ENCODE peak calls at places on chromosomes 13 and 19, in seven cellular contexts. One of them, this sample, is unnamed.

GRCh38 chr13:75432811-75433244 is 49.1 kb downstream of the TBC1D4 start:
- DNase-seq in lower lobe of right lung: no peak
- DNase-seq in MCF 10A: no peak
- DNase-seq in mucosa of descending colon: no peak
- DNase-seq in NCI-H187 treated with DMSO at 0.1 percent for 48 hours: no peak
- DNase-seq in epithelial cell of proximal tubule: no peak
- DNase-seq in NCI-H1694 treated with DMSO at 0.1 percent for 48 hours: no peak
- DNase-seq in this sample: no peak

GRCh38 chr19:482186-483041 is 13.9 kb upstream of the MADCAM1 start:
- DNase-seq in lower lobe of right lung: no peak
- DNase-seq in MCF 10A: no peak
- DNase-seq in mucosa of descending colon: peak
- DNase-seq in NCI-H187 treated with DMSO at 0.1 percent for 48 hours: no peak
- DNase-seq in epithelial cell of proximal tubule: no peak
- DNase-seq in NCI-H1694 treated with DMSO at 0.1 percent for 48 hours: no peak
- DNase-seq in this sample: no peak

GRCh38 chr13:30864352-30865130 is 41.5 kb upstream of the MEDAG start:
- DNase-seq in lower lobe of right lung: no peak
- DNase-seq in MCF 10A: no peak
- DNase-seq in mucosa of descending colon: no peak
- DNase-seq in NCI-H187 treated with DMSO at 0.1 percent for 48 hours: no peak
- DNase-seq in epithelial cell of proximal tubule: no peak
- DNase-seq in NCI-H1694 treated with DMSO at 0.1 percent for 48 hours: peak
- DNase-seq in this sample: no peak

GRCh38 chr19:54469496-54469934 is 3.6 kb downstream of the CDC42EP5 start:
- DNase-seq in lower lobe of right lung: peak
- DNase-seq in MCF 10A: no peak
- DNase-seq in mucosa of descending colon: peak
- DNase-seq in NCI-H187 treated with DMSO at 0.1 percent for 48 hours: no peak
- DNase-seq in epithelial cell of proximal tubule: no peak
- DNase-seq in NCI-H1694 treated with DMSO at 0.1 percent for 48 hours: no peak
- DNase-seq in this sample: peak

GRCh38 chr13:39856714-39857113 is 201.3 kb downstream of the COG6 start:
- DNase-seq in lower lobe of right lung: no peak
- DNase-seq in MCF 10A: no peak
- DNase-seq in mucosa of descending colon: no peak
- DNase-seq in NCI-H187 treated with DMSO at 0.1 percent for 48 hours: no peak
- DNase-seq in epithelial cell of proximal tubule: no peak
- DNase-seq in NCI-H1694 treated with DMSO at 0.1 percent for 48 hours: no peak
- DNase-seq in this sample: no peak

GRCh38 chr13:50127017-50127725 is 111.9 kb downstream of the KCNRG start:
- DNase-seq in lower lobe of right lung: peak
- DNase-seq in MCF 10A: no peak
- DNase-seq in mucosa of descending colon: peak
- DNase-seq in NCI-H187 treated with DMSO at 0.1 percent for 48 hours: no peak
- DNase-seq in epithelial cell of proximal tubule: no peak
- DNase-seq in NCI-H1694 treated with DMSO at 0.1 percent for 48 hours: no peak
- DNase-seq in this sample: no peak

GRCh38 chr13:94419304-94419943 is 60.1 kb downstream of the DCT start:
- DNase-seq in lower lobe of right lung: no peak
- DNase-seq in MCF 10A: peak
- DNase-seq in mucosa of descending colon: no peak
- DNase-seq in NCI-H187 treated with DMSO at 0.1 percent for 48 hours: no peak
- DNase-seq in epithelial cell of proximal tubule: no peak
- DNase-seq in NCI-H1694 treated with DMSO at 0.1 percent for 48 hours: no peak
- DNase-seq in this sample: no peak

GRCh38 chr19:38319421-38320258 is at the start of gene KCNK6:
- DNase-seq in lower lobe of right lung: peak
- DNase-seq in MCF 10A: no peak
- DNase-seq in mucosa of descending colon: peak
- DNase-seq in NCI-H187 treated with DMSO at 0.1 percent for 48 hours: no peak
- DNase-seq in epithelial cell of proximal tubule: no peak
- DNase-seq in NCI-H1694 treated with DMSO at 0.1 percent for 48 hours: no peak
- DNase-seq in this sample: no peak

GRCh38 chr13:109737606-109738005 is 48.8 kb downstream of the IRS2 start:
- DNase-seq in lower lobe of right lung: no peak
- DNase-seq in MCF 10A: peak
- DNase-seq in mucosa of descending colon: no peak
- DNase-seq in NCI-H187 treated with DMSO at 0.1 percent for 48 hours: no peak
- DNase-seq in epithelial cell of proximal tubule: no peak
- DNase-seq in NCI-H1694 treated with DMSO at 0.1 percent for 48 hours: no peak
- DNase-seq in this sample: no peak

GRCh38 chr13:51628059-51628852 is 44.0 kb downstream of the WDFY2 start:
- DNase-seq in lower lobe of right lung: no peak
- DNase-seq in MCF 10A: no peak
- DNase-seq in mucosa of descending colon: no peak
- DNase-seq in NCI-H187 treated with DMSO at 0.1 percent for 48 hours: no peak
- DNase-seq in epithelial cell of proximal tubule: no peak
- DNase-seq in NCI-H1694 treated with DMSO at 0.1 percent for 48 hours: no peak
- DNase-seq in this sample: no peak

GRCh38 chr13:19596960-19597361 is 35.6 kb upstream of the TPTE2 start:
- DNase-seq in lower lobe of right lung: no peak
- DNase-seq in MCF 10A: peak
- DNase-seq in mucosa of descending colon: no peak
- DNase-seq in NCI-H187 treated with DMSO at 0.1 percent for 48 hours: no peak
- DNase-seq in epithelial cell of proximal tubule: peak
- DNase-seq in NCI-H1694 treated with DMSO at 0.1 percent for 48 hours: no peak
- DNase-seq in this sample: no peak

GRCh38 chr13:112346173-112346898 is 29.8 kb upstream of the SPACA7 start:
- DNase-seq in lower lobe of right lung: no peak
- DNase-seq in MCF 10A: no peak
- DNase-seq in mucosa of descending colon: no peak
- DNase-seq in NCI-H187 treated with DMSO at 0.1 percent for 48 hours: peak
- DNase-seq in epithelial cell of proximal tubule: no peak
- DNase-seq in NCI-H1694 treated with DMSO at 0.1 percent for 48 hours: no peak
- DNase-seq in this sample: peak

GRCh38 chr13:36108342-36108741 is 22.8 kb downstream of the DCLK1 start:
- DNase-seq in lower lobe of right lung: no peak
- DNase-seq in MCF 10A: no peak
- DNase-seq in mucosa of descending colon: no peak
- DNase-seq in NCI-H187 treated with DMSO at 0.1 percent for 48 hours: no peak
- DNase-seq in epithelial cell of proximal tubule: no peak
- DNase-seq in NCI-H1694 treated with DMSO at 0.1 percent for 48 hours: no peak
- DNase-seq in this sample: no peak

GRCh38 chr19:16429066-16429758 is 42.6 kb downstream of the EPS15L1 start:
- DNase-seq in lower lobe of right lung: peak
- DNase-seq in MCF 10A: peak
- DNase-seq in mucosa of descending colon: no peak
- DNase-seq in NCI-H187 treated with DMSO at 0.1 percent for 48 hours: no peak
- DNase-seq in epithelial cell of proximal tubule: no peak
- DNase-seq in NCI-H1694 treated with DMSO at 0.1 percent for 48 hours: peak
- DNase-seq in this sample: peak

GRCh38 chr13:67493835-67494234 is 263.7 kb upstream of the PCDH9 start:
- DNase-seq in lower lobe of right lung: no peak
- DNase-seq in MCF 10A: no peak
- DNase-seq in mucosa of descending colon: no peak
- DNase-seq in NCI-H187 treated with DMSO at 0.1 percent for 48 hours: no peak
- DNase-seq in epithelial cell of proximal tubule: no peak
- DNase-seq in NCI-H1694 treated with DMSO at 0.1 percent for 48 hours: no peak
- DNase-seq in this sample: no peak

GRCh38 chr19:37583340-37583739 is 11.3 kb downstream of the ZNF571 start:
- DNase-seq in lower lobe of right lung: no peak
- DNase-seq in MCF 10A: no peak
- DNase-seq in mucosa of descending colon: no peak
- DNase-seq in NCI-H187 treated with DMSO at 0.1 percent for 48 hours: no peak
- DNase-seq in epithelial cell of proximal tubule: no peak
- DNase-seq in NCI-H1694 treated with DMSO at 0.1 percent for 48 hours: no peak
- DNase-seq in this sample: no peak

GRCh38 chr19:11420894-11421606 is 1.9 kb upstream of the RGL3 start:
- DNase-seq in lower lobe of right lung: no peak
- DNase-seq in MCF 10A: no peak
- DNase-seq in mucosa of descending colon: no peak
- DNase-seq in NCI-H187 treated with DMSO at 0.1 percent for 48 hours: no peak
- DNase-seq in epithelial cell of proximal tubule: no peak
- DNase-seq in NCI-H1694 treated with DMSO at 0.1 percent for 48 hours: no peak
- DNase-seq in this sample: no peak

GRCh38 chr13:77026255-77026782 is 640 bp downstream of the FBXL3 start:
- DNase-seq in lower lobe of right lung: peak
- DNase-seq in MCF 10A: peak
- DNase-seq in mucosa of descending colon: peak
- DNase-seq in NCI-H187 treated with DMSO at 0.1 percent for 48 hours: no peak
- DNase-seq in epithelial cell of proximal tubule: no peak
- DNase-seq in NCI-H1694 treated with DMSO at 0.1 percent for 48 hours: peak
- DNase-seq in this sample: peak

GRCh38 chr13:96041326-96042092 is 11.7 kb downstream of the UGGT2 start:
- DNase-seq in lower lobe of right lung: no peak
- DNase-seq in MCF 10A: no peak
- DNase-seq in mucosa of descending colon: no peak
- DNase-seq in NCI-H187 treated with DMSO at 0.1 percent for 48 hours: no peak
- DNase-seq in epithelial cell of proximal tubule: no peak
- DNase-seq in NCI-H1694 treated with DMSO at 0.1 percent for 48 hours: no peak
- DNase-seq in this sample: no peak

GRCh38 chr19:35332817-35333216 is 3.8 kb downstream of the CD22 start:
- DNase-seq in lower lobe of right lung: no peak
- DNase-seq in MCF 10A: no peak
- DNase-seq in mucosa of descending colon: peak
- DNase-seq in NCI-H187 treated with DMSO at 0.1 percent for 48 hours: no peak
- DNase-seq in epithelial cell of proximal tubule: no peak
- DNase-seq in NCI-H1694 treated with DMSO at 0.1 percent for 48 hours: no peak
- DNase-seq in this sample: no peak

GRCh38 chr13:77674802-77675201 is 22.7 kb upstream of the SLAIN1 start:
- DNase-seq in lower lobe of right lung: no peak
- DNase-seq in MCF 10A: no peak
- DNase-seq in mucosa of descending colon: no peak
- DNase-seq in NCI-H187 treated with DMSO at 0.1 percent for 48 hours: no peak
- DNase-seq in epithelial cell of proximal tubule: no peak
- DNase-seq in NCI-H1694 treated with DMSO at 0.1 percent for 48 hours: no peak
- DNase-seq in this sample: no peak

GRCh38 chr13:72379581-72379980 is 347.8 kb downstream of the MZT1 start:
- DNase-seq in lower lobe of right lung: no peak
- DNase-seq in MCF 10A: no peak
- DNase-seq in mucosa of descending colon: no peak
- DNase-seq in NCI-H187 treated with DMSO at 0.1 percent for 48 hours: no peak
- DNase-seq in epithelial cell of proximal tubule: no peak
- DNase-seq in NCI-H1694 treated with DMSO at 0.1 percent for 48 hours: no peak
- DNase-seq in this sample: no peak

GRCh38 chr19:10514211-10515145 is 2.8 kb downstream of the S1PR5 start:
- DNase-seq in lower lobe of right lung: no peak
- DNase-seq in MCF 10A: no peak
- DNase-seq in mucosa of descending colon: no peak
- DNase-seq in NCI-H187 treated with DMSO at 0.1 percent for 48 hours: no peak
- DNase-seq in epithelial cell of proximal tubule: no peak
- DNase-seq in NCI-H1694 treated with DMSO at 0.1 percent for 48 hours: no peak
- DNase-seq in this sample: no peak

GRCh38 chr13:45328661-45329105 is 12.3 kb downstream of the TPT1 start:
- DNase-seq in lower lobe of right lung: no peak
- DNase-seq in MCF 10A: no peak
- DNase-seq in mucosa of descending colon: no peak
- DNase-seq in NCI-H187 treated with DMSO at 0.1 percent for 48 hours: no peak
- DNase-seq in epithelial cell of proximal tubule: no peak
- DNase-seq in NCI-H1694 treated with DMSO at 0.1 percent for 48 hours: no peak
- DNase-seq in this sample: no peak

GRCh38 chr19:17777840-17778620 is 16.9 kb upstream of the B3GNT3 start:
- DNase-seq in lower lobe of right lung: peak
- DNase-seq in MCF 10A: peak
- DNase-seq in mucosa of descending colon: peak
- DNase-seq in NCI-H187 treated with DMSO at 0.1 percent for 48 hours: no peak
- DNase-seq in epithelial cell of proximal tubule: no peak
- DNase-seq in NCI-H1694 treated with DMSO at 0.1 percent for 48 hours: no peak
- DNase-seq in this sample: peak

GRCh38 chr13:107144432-107144831 is 576.5 kb upstream of the ARGLU1 start:
- DNase-seq in lower lobe of right lung: no peak
- DNase-seq in MCF 10A: peak
- DNase-seq in mucosa of descending colon: no peak
- DNase-seq in NCI-H187 treated with DMSO at 0.1 percent for 48 hours: no peak
- DNase-seq in epithelial cell of proximal tubule: no peak
- DNase-seq in NCI-H1694 treated with DMSO at 0.1 percent for 48 hours: peak
- DNase-seq in this sample: no peak

GRCh38 chr19:9673912-9674668 is 810 bp downstream of the ZNF562 start:
- DNase-seq in lower lobe of right lung: no peak
- DNase-seq in MCF 10A: peak
- DNase-seq in mucosa of descending colon: no peak
- DNase-seq in NCI-H187 treated with DMSO at 0.1 percent for 48 hours: no peak
- DNase-seq in epithelial cell of proximal tubule: no peak
- DNase-seq in NCI-H1694 treated with DMSO at 0.1 percent for 48 hours: no peak
- DNase-seq in this sample: no peak

GRCh38 chr13:97559030-97559429 is 125.1 kb downstream of the RAP2A start:
- DNase-seq in lower lobe of right lung: no peak
- DNase-seq in MCF 10A: peak
- DNase-seq in mucosa of descending colon: no peak
- DNase-seq in NCI-H187 treated with DMSO at 0.1 percent for 48 hours: no peak
- DNase-seq in epithelial cell of proximal tubule: no peak
- DNase-seq in NCI-H1694 treated with DMSO at 0.1 percent for 48 hours: no peak
- DNase-seq in this sample: no peak

GRCh38 chr13:83881031-83881727 is 1.1 kb downstream of the SLITRK1 start:
- DNase-seq in lower lobe of right lung: no peak
- DNase-seq in MCF 10A: no peak
- DNase-seq in mucosa of descending colon: no peak
- DNase-seq in NCI-H187 treated with DMSO at 0.1 percent for 48 hours: no peak
- DNase-seq in epithelial cell of proximal tubule: no peak
- DNase-seq in NCI-H1694 treated with DMSO at 0.1 percent for 48 hours: no peak
- DNase-seq in this sample: no peak

GRCh38 chr13:26719356-26719945 is 41.1 kb downstream of the GPR12 start:
- DNase-seq in lower lobe of right lung: no peak
- DNase-seq in MCF 10A: peak
- DNase-seq in mucosa of descending colon: no peak
- DNase-seq in NCI-H187 treated with DMSO at 0.1 percent for 48 hours: no peak
- DNase-seq in epithelial cell of proximal tubule: no peak
- DNase-seq in NCI-H1694 treated with DMSO at 0.1 percent for 48 hours: peak
- DNase-seq in this sample: peak

GRCh38 chr19:41175825-41176734 is 16.9 kb upstream of the CYP2S1 start:
- DNase-seq in lower lobe of right lung: peak
- DNase-seq in MCF 10A: peak
- DNase-seq in mucosa of descending colon: peak
- DNase-seq in NCI-H187 treated with DMSO at 0.1 percent for 48 hours: no peak
- DNase-seq in epithelial cell of proximal tubule: peak
- DNase-seq in NCI-H1694 treated with DMSO at 0.1 percent for 48 hours: no peak
- DNase-seq in this sample: no peak

GRCh38 chr13:98171806-98172569 is 5.1 kb downstream of the RNF113B start:
- DNase-seq in lower lobe of right lung: no peak
- DNase-seq in MCF 10A: no peak
- DNase-seq in mucosa of descending colon: no peak
- DNase-seq in NCI-H187 treated with DMSO at 0.1 percent for 48 hours: no peak
- DNase-seq in epithelial cell of proximal tubule: no peak
- DNase-seq in NCI-H1694 treated with DMSO at 0.1 percent for 48 hours: no peak
- DNase-seq in this sample: no peak

GRCh38 chr13:110352735-110353134 is 45.7 kb downstream of the COL4A2 start:
- DNase-seq in lower lobe of right lung: no peak
- DNase-seq in MCF 10A: no peak
- DNase-seq in mucosa of descending colon: no peak
- DNase-seq in NCI-H187 treated with DMSO at 0.1 percent for 48 hours: no peak
- DNase-seq in epithelial cell of proximal tubule: no peak
- DNase-seq in NCI-H1694 treated with DMSO at 0.1 percent for 48 hours: no peak
- DNase-seq in this sample: no peak

GRCh38 chr19:36482876-36483275 is 6.5 kb downstream of the ZNF566 start:
- DNase-seq in lower lobe of right lung: no peak
- DNase-seq in MCF 10A: no peak
- DNase-seq in mucosa of descending colon: no peak
- DNase-seq in NCI-H187 treated with DMSO at 0.1 percent for 48 hours: no peak
- DNase-seq in epithelial cell of proximal tubule: no peak
- DNase-seq in NCI-H1694 treated with DMSO at 0.1 percent for 48 hours: no peak
- DNase-seq in this sample: no peak

GRCh38 chr13:111577429-111577828 is 257.0 kb downstream of the TEX29 start:
- DNase-seq in lower lobe of right lung: no peak
- DNase-seq in MCF 10A: no peak
- DNase-seq in mucosa of descending colon: no peak
- DNase-seq in NCI-H187 treated with DMSO at 0.1 percent for 48 hours: no peak
- DNase-seq in epithelial cell of proximal tubule: no peak
- DNase-seq in NCI-H1694 treated with DMSO at 0.1 percent for 48 hours: no peak
- DNase-seq in this sample: peak

GRCh38 chr19:18317998-18318800 is 4.7 kb downstream of the LSM4 start:
- DNase-seq in lower lobe of right lung: peak
- DNase-seq in MCF 10A: no peak
- DNase-seq in mucosa of descending colon: peak
- DNase-seq in NCI-H187 treated with DMSO at 0.1 percent for 48 hours: no peak
- DNase-seq in epithelial cell of proximal tubule: no peak
- DNase-seq in NCI-H1694 treated with DMSO at 0.1 percent for 48 hours: no peak
- DNase-seq in this sample: no peak

GRCh38 chr13:77919351-77920294 is 992 bp upstream of the EDNRB start:
- DNase-seq in lower lobe of right lung: peak
- DNase-seq in MCF 10A: no peak
- DNase-seq in mucosa of descending colon: peak
- DNase-seq in NCI-H187 treated with DMSO at 0.1 percent for 48 hours: no peak
- DNase-seq in epithelial cell of proximal tubule: no peak
- DNase-seq in NCI-H1694 treated with DMSO at 0.1 percent for 48 hours: peak
- DNase-seq in this sample: no peak

This sample was measured in SHP77.